ENCODE peak calls at places on chromosomes 4 and X, in seven cellular contexts. R is KG1; Q is effector memory CD8-positive, alpha-beta T cell; S is AG04449; E is stimulated activated CD8-positive, alpha-beta memory T cell treated with anti-CD3 and anti-CD28 coated beads, Interleukin-4, amount 100 ng/mL, for 4 hours; N is RKO; C is M059J. B is an unnamed sample.

GRCh38 chr4:73606465-73606974 is 13.7 kb downstream of the RASSF6 start:
- DNase-seq in R (no peak), Q (no peak), S (no peak), E (no peak), N (no peak), C (no peak), B (no peak)

GRCh38 chr4:80197601-80198444 is 520 bp downstream of the PRDM8 start:
- DNase-seq in R (no peak), Q (no peak), S (no peak), E (no peak), N (no peak), C (peak), B (peak)

GRCh38 chr4:142858965-142859364 is 12.9 kb upstream of the INPP4B start:
- DNase-seq in R (no peak), Q (no peak), S (no peak), E (no peak), N (no peak), C (no peak), B (no peak)

GRCh38 chr4:15400911-15401671 is 26.7 kb upstream of the C1QTNF7 start:
- DNase-seq in R (peak), Q (peak), S (peak), E (no peak), N (no peak), C (peak), B (no peak)

GRCh38 chr4:166143227-166143626 is 270.2 kb downstream of the TLL1 start:
- DNase-seq in R (no peak), Q (no peak), S (peak), E (no peak), N (peak), C (peak), B (no peak)

GRCh38 chr4:48410812-48411211 is 69.5 kb downstream of the SLAIN2 start:
- DNase-seq in R (no peak), Q (no peak), S (no peak), E (no peak), N (no peak), C (no peak), B (no peak)

GRCh38 chrX:150934453-150934852 is 36.0 kb upstream of the CD99L2 start:
- DNase-seq in R (no peak), Q (no peak), S (no peak), E (no peak), N (no peak), C (peak), B (no peak)

GRCh38 chrX:119041175-119041574 is 31.6 kb upstream of the CT47C1 start:
- DNase-seq in R (no peak), Q (no peak), S (peak), E (no peak), N (peak), C (peak), B (no peak)

GRCh38 chr4:133150643-133151300 is 1.7 kb downstream of the PCDH10 start:
- DNase-seq in R (no peak), Q (no peak), S (no peak), E (no peak), N (no peak), C (peak), B (peak)

GRCh38 chr4:164596927-164597326 is 157.0 kb upstream of the SMIM31 start:
- DNase-seq in R (no peak), Q (no peak), S (no peak), E (no peak), N (no peak), C (no peak), B (no peak)

GRCh38 chrX:16958356-16958755 is 11.9 kb downstream of the REPS2 start:
- DNase-seq in R (no peak), Q (no peak), S (no peak), E (no peak), N (no peak), C (no peak), B (no peak)

GRCh38 chrX:112058255-112058654 is 24.3 kb downstream of the TRPC5 start:
- DNase-seq in R (no peak), Q (no peak), S (no peak), E (no peak), N (no peak), C (peak), B (peak)

GRCh38 chr4:53563824-53564223 is 27.5 kb downstream of the LNX1 start:
- DNase-seq in R (no peak), Q (no peak), S (peak), E (no peak), N (peak), C (peak), B (no peak)

GRCh38 chrX:9707306-9708015 is 58.2 kb downstream of the GPR143 start:
- DNase-seq in R (no peak), Q (no peak), S (no peak), E (no peak), N (no peak), C (no peak), B (no peak)

B was measured in endothelial cell.